ENCODE peak calls at places on chromosomes 11 and 22, in ten cellular contexts. One of them, this sample, is unnamed.
A peak's percentile ranks its signal among the peaks of the same experiment; 100 is the strongest.

GRCh38 chr22:41682033-41682807 is 6.4 kb downstream of the SNU13 start:
- DNase-seq in heart right ventricle: peak; percentile 89
- DNase-seq in H1: no peak
- DNase-seq in prostate gland: peak; percentile 72
- DNase-seq in Caco-2: peak; percentile 90
- DNase-seq in GM23338: peak; percentile 80
- DNase-seq in sigmoid colon: peak; percentile 94
- DNase-seq in mammary epithelial cell: peak; percentile 75
- DNase-seq in upper lobe of right lung: peak; percentile 92
- DNase-seq in transverse colon: peak; percentile 91
- DNase-seq in this sample: peak; percentile 87

GRCh38 chr22:37113757-37114156 is 4.2 kb upstream of the TMPRSS6 start:
- DNase-seq in transverse colon: no peak
- DNase-seq in H1: no peak
- DNase-seq in sigmoid colon: no peak
- DNase-seq in Caco-2: no peak
- DNase-seq in prostate gland: no peak
- DNase-seq in heart right ventricle: no peak
- DNase-seq in GM23338: no peak
- DNase-seq in mammary epithelial cell: no peak
- DNase-seq in upper lobe of right lung: no peak
- DNase-seq in this sample: no peak

GRCh38 chr11:69333906-69334305 is 40.0 kb downstream of the MYEOV start:
- DNase-seq in transverse colon: no peak
- DNase-seq in mammary epithelial cell: no peak
- DNase-seq in Caco-2: no peak
- DNase-seq in upper lobe of right lung: peak; percentile 8
- DNase-seq in prostate gland: no peak
- DNase-seq in heart right ventricle: no peak
- DNase-seq in H1: no peak
- DNase-seq in GM23338: no peak
- DNase-seq in sigmoid colon: peak; percentile 29
- DNase-seq in this sample: no peak

GRCh38 chr11:128174465-128175101 is 412.8 kb downstream of the ETS1 start:
- DNase-seq in transverse colon: no peak
- DNase-seq in heart right ventricle: no peak
- DNase-seq in sigmoid colon: no peak
- DNase-seq in upper lobe of right lung: no peak
- DNase-seq in prostate gland: no peak
- DNase-seq in Caco-2: no peak
- DNase-seq in GM23338: peak; percentile 77
- DNase-seq in mammary epithelial cell: no peak
- DNase-seq in H1: no peak
- DNase-seq in this sample: no peak

GRCh38 chr22:30325724-30326703 is 727 bp downstream of the TBC1D10A start:
- DNase-seq in Caco-2: peak; percentile 37
- DNase-seq in GM23338: peak; percentile 41
- DNase-seq in transverse colon: peak; percentile 62
- DNase-seq in heart right ventricle: peak; percentile 35
- DNase-seq in prostate gland: peak; percentile 42
- DNase-seq in sigmoid colon: peak; percentile 78
- DNase-seq in upper lobe of right lung: no peak
- DNase-seq in H1: no peak
- DNase-seq in mammary epithelial cell: no peak
- DNase-seq in this sample: no peak

GRCh38 chr11:121687961-121688566 is 235.3 kb upstream of the SORL1-AS1 start:
- DNase-seq in heart right ventricle: no peak
- DNase-seq in transverse colon: no peak
- DNase-seq in GM23338: peak; percentile 58
- DNase-seq in prostate gland: no peak
- DNase-seq in Caco-2: no peak
- DNase-seq in mammary epithelial cell: no peak
- DNase-seq in upper lobe of right lung: no peak
- DNase-seq in H1: no peak
- DNase-seq in sigmoid colon: peak; percentile 64
- DNase-seq in this sample: no peak

GRCh38 chr11:22875869-22876473 is 15.7 kb upstream of the CCDC179 start:
- DNase-seq in upper lobe of right lung: no peak
- DNase-seq in sigmoid colon: no peak
- DNase-seq in H1: no peak
- DNase-seq in GM23338: peak; percentile 92
- DNase-seq in prostate gland: peak; percentile 71
- DNase-seq in heart right ventricle: peak; percentile 69
- DNase-seq in mammary epithelial cell: peak; percentile 70
- DNase-seq in Caco-2: peak; percentile 75
- DNase-seq in transverse colon: peak; percentile 72
- DNase-seq in this sample: no peak

GRCh38 chr11:75337195-75337654 is 14.2 kb downstream of the ARRB1 start:
- DNase-seq in Caco-2: no peak
- DNase-seq in transverse colon: no peak
- DNase-seq in prostate gland: no peak
- DNase-seq in H1: no peak
- DNase-seq in mammary epithelial cell: peak; percentile 48
- DNase-seq in upper lobe of right lung: no peak
- DNase-seq in heart right ventricle: no peak
- DNase-seq in sigmoid colon: peak; percentile 82
- DNase-seq in GM23338: no peak
- DNase-seq in this sample: no peak

GRCh38 chr11:33540946-33541915 is 159.4 kb downstream of the C11orf91 start:
- DNase-seq in transverse colon: no peak
- DNase-seq in upper lobe of right lung: no peak
- DNase-seq in prostate gland: no peak
- DNase-seq in H1: no peak
- DNase-seq in mammary epithelial cell: no peak
- DNase-seq in sigmoid colon: no peak
- DNase-seq in GM23338: no peak
- DNase-seq in heart right ventricle: no peak
- DNase-seq in Caco-2: no peak
- DNase-seq in this sample: no peak

GRCh38 chr11:101914737-101915426 is at the start of gene CEP126:
- DNase-seq in H1: peak; percentile 89
- DNase-seq in sigmoid colon: peak; percentile 97
- DNase-seq in Caco-2: peak; percentile 98
- DNase-seq in upper lobe of right lung: peak; percentile 97
- DNase-seq in transverse colon: peak; percentile 95
- DNase-seq in mammary epithelial cell: peak; percentile 92
- DNase-seq in heart right ventricle: peak; percentile 94
- DNase-seq in prostate gland: peak; percentile 89
- DNase-seq in GM23338: peak; percentile 97
- DNase-seq in this sample: peak; percentile 90
- TF ChIP-seq CTCF in H1: peak; percentile 37
- TF ChIP-seq CTCF in sigmoid colon: peak; percentile 24
- TF ChIP-seq CTCF in Caco-2: peak; percentile 27
- TF ChIP-seq CTCF in upper lobe of right lung: peak; percentile 37
- TF ChIP-seq CTCF in transverse colon: peak; percentile 46
- TF ChIP-seq CTCF in mammary epithelial cell: peak; percentile 59
- TF ChIP-seq CTCF in heart right ventricle: peak; percentile 45
- TF ChIP-seq CTCF in prostate gland: peak; percentile 49
- TF ChIP-seq CTCF in GM23338: peak; percentile 51
- TF ChIP-seq CTCF in this sample: peak; percentile 54

GRCh38 chr11:7577883-7578242 is 64.1 kb downstream of the PPFIBP2 start:
- DNase-seq in sigmoid colon: no peak
- DNase-seq in transverse colon: no peak
- DNase-seq in GM23338: peak; percentile 69
- DNase-seq in heart right ventricle: no peak
- DNase-seq in prostate gland: peak; percentile 58
- DNase-seq in mammary epithelial cell: no peak
- DNase-seq in H1: no peak
- DNase-seq in Caco-2: no peak
- DNase-seq in upper lobe of right lung: no peak
- DNase-seq in this sample: no peak
- H3K4me1 ChIP-seq in sigmoid colon: peaks cover 41% of the 10 kb centered on the region
- H3K4me1 ChIP-seq in transverse colon: peaks cover 35% of the 10 kb centered on the region
- H3K4me1 ChIP-seq in GM23338: peaks cover 65% of the 10 kb centered on the region
- H3K4me1 ChIP-seq in heart right ventricle: peaks cover 7% of the 10 kb centered on the region
- H3K4me1 ChIP-seq in prostate gland: peaks cover 15% of the 10 kb centered on the region
- H3K4me1 ChIP-seq in mammary epithelial cell: peaks cover 31% of the 10 kb centered on the region
- H3K4me1 ChIP-seq in H1: peaks cover 24% of the 10 kb centered on the region
- H3K4me1 ChIP-seq in Caco-2: peaks cover 54% of the 10 kb centered on the region
- H3K4me1 ChIP-seq in upper lobe of right lung: peaks cover 56% of the 10 kb centered on the region
- H3K4me1 ChIP-seq in this sample: peaks cover 6% of the 10 kb centered on the region

DNA sequence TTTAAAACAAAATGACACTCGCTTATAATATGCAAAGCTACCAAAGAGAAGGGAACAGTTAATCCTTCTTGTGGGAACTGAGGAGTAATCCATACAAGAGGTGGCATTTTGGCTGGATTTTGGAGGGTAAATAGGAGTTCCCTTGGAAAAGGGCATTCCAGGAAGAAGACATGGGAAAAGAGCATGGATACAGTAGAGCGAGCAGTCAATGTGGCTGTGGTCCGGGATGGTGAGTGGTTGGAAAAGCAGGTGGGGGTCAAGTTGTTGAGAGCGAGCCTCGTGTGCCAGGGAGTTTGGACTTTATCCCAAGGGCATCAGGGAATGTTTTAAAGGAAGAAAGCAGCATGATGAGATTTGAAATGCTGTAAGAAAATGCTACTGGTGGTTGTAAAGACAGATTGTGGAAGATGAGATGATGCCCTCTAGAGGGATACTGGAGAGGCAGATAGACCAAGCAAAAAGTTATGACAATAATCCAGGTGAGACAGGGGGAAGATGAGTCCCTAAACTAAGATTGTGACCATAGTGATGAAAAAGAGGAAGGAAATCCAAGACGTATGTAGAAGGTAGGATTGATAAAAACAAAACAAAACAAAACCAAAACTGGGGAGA is 3.8 kb upstream of the MMP7 start:
- DNase-seq in mammary epithelial cell: no peak
- DNase-seq in Caco-2: no peak
- DNase-seq in H1: no peak
- DNase-seq in sigmoid colon: no peak
- DNase-seq in prostate gland: no peak
- DNase-seq in transverse colon: no peak
- DNase-seq in heart right ventricle: no peak
- DNase-seq in upper lobe of right lung: no peak
- DNase-seq in GM23338: no peak
- DNase-seq in this sample: no peak
- TF ChIP-seq CTCF in mammary epithelial cell: peak; percentile 56
- TF ChIP-seq CTCF in Caco-2: peak; percentile 49
- TF ChIP-seq CTCF in H1: no peak
- TF ChIP-seq CTCF in sigmoid colon: no peak
- TF ChIP-seq CTCF in prostate gland: no peak
- TF ChIP-seq CTCF in transverse colon: no peak
- TF ChIP-seq CTCF in heart right ventricle: no peak
- TF ChIP-seq CTCF in upper lobe of right lung: no peak
- TF ChIP-seq CTCF in GM23338: peak; percentile 44
- TF ChIP-seq CTCF in this sample: peak; percentile 18

GRCh38 chr22:39634530-39635399 is 64.2 kb downstream of the CACNA1I start:
- DNase-seq in GM23338: no peak
- DNase-seq in sigmoid colon: no peak
- DNase-seq in heart right ventricle: no peak
- DNase-seq in H1: no peak
- DNase-seq in mammary epithelial cell: peak; percentile 90
- DNase-seq in prostate gland: peak; percentile 61
- DNase-seq in upper lobe of right lung: no peak
- DNase-seq in Caco-2: no peak
- DNase-seq in transverse colon: peak; percentile 49
- DNase-seq in this sample: peak; percentile 94
- H3K4me1 ChIP-seq in GM23338: no peaks in the 10 kb centered on the region
- H3K4me1 ChIP-seq in sigmoid colon: no peaks in the 10 kb centered on the region
- H3K4me1 ChIP-seq in heart right ventricle: no peaks in the 10 kb centered on the region
- H3K4me1 ChIP-seq in H1: no peaks in the 10 kb centered on the region
- H3K4me1 ChIP-seq in mammary epithelial cell: peaks cover 22% of the 10 kb centered on the region
- H3K4me1 ChIP-seq in prostate gland: no peaks in the 10 kb centered on the region
- H3K4me1 ChIP-seq in upper lobe of right lung: no peaks in the 10 kb centered on the region
- H3K4me1 ChIP-seq in Caco-2: no peaks in the 10 kb centered on the region
- H3K4me1 ChIP-seq in transverse colon: no peaks in the 10 kb centered on the region
- H3K4me1 ChIP-seq in this sample: peaks cover 19% of the 10 kb centered on the region

DNA sequence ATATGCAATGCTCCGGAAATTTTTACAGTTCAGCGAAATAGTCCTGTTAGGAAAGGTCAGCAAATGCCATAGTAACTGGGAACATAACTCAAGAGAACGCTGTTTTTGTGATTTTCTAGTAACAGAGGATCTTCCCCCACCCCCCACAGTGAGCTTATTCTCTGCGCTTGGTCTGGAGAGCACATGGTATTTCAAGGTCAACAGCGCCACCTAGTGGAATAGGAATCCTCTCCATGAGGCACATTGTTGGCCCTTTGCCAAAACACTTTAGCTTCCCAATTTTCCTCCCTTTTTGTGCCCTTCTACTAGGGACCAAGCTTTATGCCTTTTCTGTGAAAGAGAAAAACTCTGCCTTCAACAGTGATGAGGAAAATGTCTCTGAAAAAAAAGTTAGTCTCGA is 13.2 kb upstream of the OR4C12 start:
- DNase-seq in sigmoid colon: no peak
- DNase-seq in upper lobe of right lung: no peak
- DNase-seq in heart right ventricle: peak; percentile 44
- DNase-seq in GM23338: peak; percentile 86
- DNase-seq in Caco-2: peak; percentile 50
- DNase-seq in prostate gland: peak; percentile 10
- DNase-seq in mammary epithelial cell: peak; percentile 29
- DNase-seq in H1: no peak
- DNase-seq in transverse colon: no peak
- DNase-seq in this sample: no peak
- TF ChIP-seq CTCF in sigmoid colon: peak; percentile 27
- TF ChIP-seq CTCF in upper lobe of right lung: peak; percentile 49
- TF ChIP-seq CTCF in heart right ventricle: peak; percentile 54
- TF ChIP-seq CTCF in GM23338: peak; percentile 67
- TF ChIP-seq CTCF in Caco-2: peak; percentile 55
- TF ChIP-seq CTCF in prostate gland: peak; percentile 52
- TF ChIP-seq CTCF in mammary epithelial cell: peak; percentile 54
- TF ChIP-seq CTCF in H1: peak; percentile 13
- TF ChIP-seq CTCF in transverse colon: peak; percentile 29
- TF ChIP-seq CTCF in this sample: peak; percentile 52

GRCh38 chr22:23236440-23237139 is 56.3 kb downstream of the BCR start:
- DNase-seq in GM23338: no peak
- DNase-seq in heart right ventricle: no peak
- DNase-seq in sigmoid colon: no peak
- DNase-seq in H1: no peak
- DNase-seq in transverse colon: no peak
- DNase-seq in upper lobe of right lung: no peak
- DNase-seq in Caco-2: no peak
- DNase-seq in mammary epithelial cell: no peak
- DNase-seq in prostate gland: no peak
- DNase-seq in this sample: no peak
- H3K4me1 ChIP-seq in GM23338: peaks cover 53% of the 10 kb centered on the region
- H3K4me1 ChIP-seq in heart right ventricle: peaks cover 17% of the 10 kb centered on the region
- H3K4me1 ChIP-seq in sigmoid colon: peaks cover 48% of the 10 kb centered on the region
- H3K4me1 ChIP-seq in H1: peaks cover 30% of the 10 kb centered on the region
- H3K4me1 ChIP-seq in transverse colon: peaks cover 2% of the 10 kb centered on the region
- H3K4me1 ChIP-seq in upper lobe of right lung: peaks cover 38% of the 10 kb centered on the region
- H3K4me1 ChIP-seq in Caco-2: peaks cover 15% of the 10 kb centered on the region
- H3K4me1 ChIP-seq in mammary epithelial cell: peaks cover 3% of the 10 kb centered on the region
- H3K4me1 ChIP-seq in prostate gland: no peaks in the 10 kb centered on the region
- H3K4me1 ChIP-seq in this sample: peaks cover 9% of the 10 kb centered on the region

This sample was measured in RWPE2.